ENCODE peak calls at places on chromosomes 2 and 18, in four cellular contexts. R, Z, K and A are unnamed samples.

GRCh38 chr2:71006955-71007799 is 12.5 kb upstream of the TEX261 start:
- DNase-seq in R (no peak), Z (no peak), K (no peak), A (no peak)

GRCh38 chr2:101418704-101419663 is 31.7 kb upstream of the CREG2 start:
- DNase-seq in R (peak; percentile 67), Z (peak; percentile 68), K (peak; percentile 49), A (peak; percentile 44)

GRCh38 chr18:78487649-78488048 is 492.0 kb upstream of the SALL3 start:
- DNase-seq in R (no peak), Z (no peak), K (no peak), A (no peak)

GRCh38 chr2:161136696-161137324 is 23.4 kb upstream of the TANK start:
- DNase-seq in R (no peak), Z (no peak), K (peak; percentile 44), A (no peak)

GRCh38 chr2:85826990-85827878 is 61.6 kb downstream of the ST3GAL5 start:
- DNase-seq in R (peak; percentile 81), Z (peak; percentile 82), K (peak; percentile 27), A (peak; percentile 79)

GRCh38 chr18:12597775-12598174 is 60.1 kb downstream of the SPIRE1 start:
- DNase-seq in R (no peak), Z (no peak), K (peak; percentile 47), A (no peak)

GRCh38 chr2:9812945-9813311 is 30.3 kb upstream of the TAF1B start:
- DNase-seq in R (no peak), Z (no peak), K (no peak), A (no peak)

GRCh38 chr2:45946023-45946422 is 294.5 kb downstream of the PRKCE start:
- DNase-seq in R (no peak), Z (peak; percentile 78), K (peak; percentile 77), A (no peak)

GRCh38 chr2:149648282-149649030 is 60.9 kb upstream of the MMADHC start:
- DNase-seq in R (no peak), Z (no peak), K (no peak), A (no peak)

GRCh38 chr2:72920317-72921087 is 3.2 kb downstream of the EMX1 start:
- DNase-seq in R (no peak), Z (peak; percentile 20), K (no peak), A (no peak)
- H3K4me3 ChIP-seq in R (no peak overlapping the region), Z (peak overlapping the region; percentile 17), K (no peak overlapping the region), A (no peak overlapping the region)

GRCh38 chr2:119352357-119352756 is 14.3 kb downstream of the C2orf76 start:
- DNase-seq in R (no peak), Z (no peak), K (peak; percentile 8), A (no peak)
- TF ChIP-seq POLR2AphosphoS5 in R (no peak), Z (no peak), K (no peak), A (no peak)

GRCh38 chr2:204497855-204498254 is 47.4 kb upstream of the PARD3B start:
- DNase-seq in R (no peak), Z (no peak), K (no peak), A (no peak)
- H3K4me3 ChIP-seq in R (no peak overlapping the region), Z (no peak overlapping the region), K (no peak overlapping the region), A (no peak overlapping the region)

GRCh38 chr18:5974696-5975095 is 79.4 kb upstream of the TMEM200C start:
- DNase-seq in R (no peak), Z (no peak), K (no peak), A (no peak)
- TF ChIP-seq POLR2AphosphoS5 in R (no peak), Z (no peak), K (no peak), A (no peak)

DNA sequence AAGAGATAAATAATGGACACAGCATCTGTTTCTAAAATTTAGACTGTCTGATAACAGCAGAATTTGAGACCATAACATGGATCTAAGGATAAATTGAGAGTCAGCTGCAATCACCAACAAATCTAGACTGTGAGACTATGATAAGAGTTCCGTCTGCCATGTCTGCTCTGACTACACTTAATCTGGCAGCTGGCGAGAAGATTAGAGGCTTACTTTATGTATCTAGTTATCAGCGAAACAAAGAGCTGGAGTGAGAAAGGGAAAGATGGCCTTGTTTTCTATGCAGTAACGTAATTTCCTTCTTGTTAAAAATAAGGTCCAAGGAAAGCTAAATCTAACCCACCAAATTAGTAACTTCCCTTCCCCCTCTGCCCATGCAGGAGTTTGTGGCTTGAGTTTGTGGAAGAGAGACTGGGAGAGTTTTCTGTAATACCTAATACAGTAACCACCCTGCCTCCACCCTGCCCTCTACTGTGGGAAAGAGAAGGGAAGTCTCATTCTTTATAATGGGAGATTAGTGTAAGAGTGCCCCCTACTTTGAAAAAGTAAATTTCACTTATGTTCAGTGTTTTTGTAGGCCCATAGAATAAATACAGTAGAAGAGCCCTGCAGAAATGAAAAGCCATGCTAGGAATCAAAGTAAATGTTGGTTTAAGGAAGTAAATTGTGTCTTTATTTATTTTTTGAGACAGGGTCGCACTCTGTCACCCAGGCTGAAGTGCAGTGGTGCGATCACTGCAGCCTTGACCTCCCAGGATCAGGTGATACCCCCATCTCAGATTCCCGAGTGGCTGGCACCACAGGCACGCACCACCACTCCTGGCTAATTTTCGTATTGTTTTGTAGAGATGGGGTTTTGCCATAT is 27.5 kb downstream of the EML4 start:
- DNase-seq in R (peak; percentile 67), Z (peak; percentile 38), K (peak; percentile 22), A (peak; percentile 48)
- H3K4me3 ChIP-seq in R (no peak overlapping the region), Z (no peak overlapping the region), K (no peak overlapping the region), A (no peak overlapping the region)

GRCh38 chr2:18396328-18396727 is 164.1 kb downstream of the RDH14 start:
- DNase-seq in R (no peak), Z (no peak), K (no peak), A (no peak)
- TF ChIP-seq POLR2AphosphoS5 in R (no peak), Z (no peak), K (no peak), A (no peak)

GRCh38 chr2:97715951-97716694 is 2.7 kb downstream of the ZAP70 start:
- DNase-seq in R (no peak), Z (no peak), K (no peak), A (no peak)

GRCh38 chr2:97714950-97715652 is 1.7 kb downstream of the ZAP70 start:
- DNase-seq in R (no peak), Z (no peak), K (no peak), A (no peak)

GRCh38 chr2:97713296-97714083 is at the start of gene ZAP70:
- DNase-seq in R (no peak), Z (no peak), K (no peak), A (no peak)

GRCh38 chr2:97712693-97713295 is 582 bp upstream of the ZAP70 start:
- DNase-seq in R (no peak), Z (no peak), K (no peak), A (no peak)

DNA sequence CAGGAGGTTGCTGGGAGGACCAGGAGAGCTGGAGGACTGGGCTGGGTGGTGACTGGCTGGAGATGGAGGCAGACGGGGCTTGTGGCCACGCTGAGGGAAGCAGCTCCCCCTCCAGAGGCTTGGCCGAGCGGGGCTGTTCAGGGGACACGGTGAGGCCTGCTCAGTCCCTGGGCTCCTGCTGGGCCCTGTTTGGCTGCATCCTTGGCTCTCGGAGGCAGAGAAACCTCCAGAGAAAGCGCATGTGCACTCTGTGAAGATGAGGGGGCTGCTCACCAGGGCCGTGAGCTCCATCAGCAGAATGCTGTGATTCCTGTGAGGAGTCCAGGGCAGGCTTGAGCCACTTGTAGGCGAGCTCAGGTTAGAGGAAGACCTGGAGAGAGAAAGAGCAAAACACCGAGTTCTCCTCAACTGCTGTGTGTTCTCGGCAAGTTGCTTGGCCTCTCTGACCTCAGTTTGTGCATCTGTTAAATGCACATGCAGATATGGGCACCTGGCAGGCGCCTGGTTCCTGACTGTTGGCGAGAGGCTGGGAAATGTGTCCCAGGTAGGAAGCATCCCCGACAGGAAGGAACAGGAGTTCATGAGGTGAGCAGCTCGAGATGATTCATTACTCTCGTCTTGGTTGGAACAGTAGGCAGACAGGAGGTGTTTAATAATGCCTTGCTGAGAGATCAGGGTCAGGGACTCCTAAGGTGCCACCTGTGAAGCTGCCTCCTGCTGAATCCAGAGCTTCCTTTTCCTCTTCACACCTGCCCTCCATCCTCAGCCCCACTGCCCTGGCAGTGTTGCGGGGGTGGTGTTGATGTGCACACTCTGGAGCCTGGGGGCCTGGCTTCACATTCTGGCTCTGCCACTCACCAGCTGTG is 941 bp downstream of the ZAP70 start:
- DNase-seq in R (no peak), Z (no peak), K (no peak), A (no peak)
- H3K4me3 ChIP-seq in R (no peak overlapping the region), Z (peak overlapping the region; percentile 11), K (no peak overlapping the region), A (no peak overlapping the region)

GRCh38 chr18:48929951-48930713 is 20.6 kb downstream of the SMAD7 start:
- DNase-seq in R (no peak), Z (peak; percentile 74), K (no peak), A (peak; percentile 88)
- TF ChIP-seq POLR2AphosphoS5 in R (no peak), Z (no peak), K (no peak), A (no peak)

GRCh38 chr18:32346667-32347066 is 124.0 kb downstream of the GAREM1 start:
- DNase-seq in R (no peak), Z (no peak), K (no peak), A (no peak)
- H3K4me3 ChIP-seq in R (no peak overlapping the region), Z (no peak overlapping the region), K (no peak overlapping the region), A (no peak overlapping the region)